ENCODE peak calls at places on chromosomes 6 and 20, in ten cellular contexts. J, Y, Q, F, S, A, C, E, I and V are unnamed samples.

GRCh38 chr20:24662756-24663399 is 193.4 kb downstream of the SYNDIG1 start:
- DNase-seq in J (no peak), Y (peak; percentile 50), Q (no peak), F (no peak), S (no peak), A (peak; percentile 71), C (no peak), E (no peak), I (no peak), V (no peak)

GRCh38 chr6:63943826-63944225 is 308.2 kb downstream of the PHF3 start:
- DNase-seq in J (no peak), Y (no peak), Q (no peak), F (no peak), S (peak; percentile 50), A (no peak), C (no peak), E (no peak), I (no peak), V (no peak)

GRCh38 chr6:100202417-100203194 is 208.6 kb upstream of the MCHR2 start:
- DNase-seq in J (no peak), Y (peak; percentile 94), Q (no peak), F (no peak), S (no peak), A (no peak), C (no peak), E (peak; percentile 19), I (no peak), V (peak; percentile 28)

GRCh38 chr20:16749573-16749972 is 1.4 kb downstream of the OTOR start:
- DNase-seq in J (no peak), Y (no peak), Q (no peak), F (no peak), S (peak; percentile 84), A (no peak), C (no peak), E (no peak), I (no peak), V (no peak)

GRCh38 chr6:19757036-19757435 is 80.1 kb upstream of the ID4 start:
- DNase-seq in J (no peak), Y (peak; percentile 69), Q (no peak), F (no peak), S (no peak), A (no peak), C (no peak), E (no peak), I (no peak), V (no peak)

GRCh38 chr20:43942661-43943285 is 28.1 kb downstream of the TOX2 start:
- DNase-seq in J (no peak), Y (peak; percentile 88), Q (no peak), F (no peak), S (no peak), A (no peak), C (no peak), E (no peak), I (no peak), V (no peak)

GRCh38 chr6:143097224-143097795 is 36.6 kb downstream of the AIG1 start:
- DNase-seq in J (no peak), Y (no peak), Q (no peak), F (no peak), S (no peak), A (no peak), C (no peak), E (no peak), I (no peak), V (no peak)

GRCh38 chr6:6545616-6546317 is 42.8 kb upstream of the LY86 start:
- DNase-seq in J (no peak), Y (no peak), Q (no peak), F (no peak), S (no peak), A (peak; percentile 18), C (no peak), E (no peak), I (no peak), V (no peak)

GRCh38 chr6:158290040-158290439 is 22.2 kb upstream of the TULP4 start:
- DNase-seq in J (no peak), Y (no peak), Q (no peak), F (no peak), S (no peak), A (no peak), C (no peak), E (no peak), I (no peak), V (no peak)

GRCh38 chr6:158285321-158285960 is 26.8 kb upstream of the TULP4 start:
- DNase-seq in J (no peak), Y (peak; percentile 15), Q (no peak), F (no peak), S (no peak), A (no peak), C (no peak), E (no peak), I (no peak), V (peak; percentile 34)

GRCh38 chr6:158284340-158285210 is 27.7 kb upstream of the TULP4 start:
- DNase-seq in J (no peak), Y (peak; percentile 83), Q (no peak), F (no peak), S (peak; percentile 66), A (no peak), C (no peak), E (no peak), I (no peak), V (no peak)

GRCh38 chr6:158286413-158286812 is 25.9 kb upstream of the TULP4 start:
- DNase-seq in J (no peak), Y (peak; percentile 83), Q (no peak), F (no peak), S (no peak), A (no peak), C (no peak), E (no peak), I (no peak), V (no peak)

DNA sequence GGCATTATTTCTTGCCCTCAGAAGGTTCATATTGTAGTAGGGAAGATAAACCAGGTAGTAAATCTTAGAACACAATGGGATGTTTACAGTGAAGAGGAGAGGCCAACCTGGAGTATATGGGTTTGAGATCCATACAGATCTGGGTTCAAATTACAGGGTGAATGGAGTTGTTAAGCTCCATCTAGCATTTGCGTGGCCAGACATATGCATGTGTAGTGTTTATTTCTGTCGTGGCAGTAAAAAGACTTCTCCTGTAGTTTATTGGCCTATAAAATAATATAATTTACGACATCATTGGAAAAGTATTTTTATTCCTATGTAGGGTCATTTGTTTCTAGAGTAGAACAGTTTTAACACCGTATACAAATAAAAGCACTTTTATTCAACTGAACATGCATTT is 25.2 kb upstream of the TULP4 start:
- DNase-seq in J (no peak), Y (no peak), Q (no peak), F (no peak), S (no peak), A (no peak), C (no peak), E (no peak), I (no peak), V (no peak)
- H3K4me1 ChIP-seq in J (no peaks in the 10 kb centered on the region), Y (peaks cover 29% of the 10 kb centered on the region), Q (peaks cover 12% of the 10 kb centered on the region), F (peaks cover 23% of the 10 kb centered on the region), S (no peaks in the 10 kb centered on the region), A (peaks cover 32% of the 10 kb centered on the region), C (no peaks in the 10 kb centered on the region), E (no peaks in the 10 kb centered on the region), I (peaks cover 3% of the 10 kb centered on the region), V (peaks cover 9% of the 10 kb centered on the region)

GRCh38 chr20:22384978-22385377 is 199.4 kb downstream of the FOXA2 start:
- DNase-seq in J (no peak), Y (no peak), Q (no peak), F (no peak), S (no peak), A (no peak), C (no peak), E (no peak), I (no peak), V (no peak)

GRCh38 chr20:22385602-22386299 is 198.6 kb downstream of the FOXA2 start:
- DNase-seq in J (no peak), Y (peak; percentile 22), Q (no peak), F (no peak), S (no peak), A (no peak), C (no peak), E (no peak), I (no peak), V (no peak)

GRCh38 chr20:22381812-22382416 is 202.5 kb downstream of the FOXA2 start:
- DNase-seq in J (no peak), Y (no peak), Q (no peak), F (no peak), S (no peak), A (no peak), C (no peak), E (no peak), I (peak; percentile 29), V (no peak)

GRCh38 chr20:22382742-22383141 is 201.6 kb downstream of the FOXA2 start:
- DNase-seq in J (no peak), Y (peak; percentile 46), Q (no peak), F (no peak), S (no peak), A (no peak), C (no peak), E (no peak), I (no peak), V (no peak)

GRCh38 chr20:22383156-22383555 is 201.2 kb downstream of the FOXA2 start:
- DNase-seq in J (no peak), Y (peak; percentile 20), Q (no peak), F (no peak), S (no peak), A (no peak), C (no peak), E (no peak), I (no peak), V (no peak)
- H3K27ac ChIP-seq in J (no peak overlapping the region), Y (no peak overlapping the region), Q (no peak overlapping the region), F (no peak overlapping the region), S (no peak overlapping the region), A (no peak overlapping the region), C (no peak overlapping the region), E (no peak overlapping the region), I (no peak overlapping the region), V (no peak overlapping the region)

DNA sequence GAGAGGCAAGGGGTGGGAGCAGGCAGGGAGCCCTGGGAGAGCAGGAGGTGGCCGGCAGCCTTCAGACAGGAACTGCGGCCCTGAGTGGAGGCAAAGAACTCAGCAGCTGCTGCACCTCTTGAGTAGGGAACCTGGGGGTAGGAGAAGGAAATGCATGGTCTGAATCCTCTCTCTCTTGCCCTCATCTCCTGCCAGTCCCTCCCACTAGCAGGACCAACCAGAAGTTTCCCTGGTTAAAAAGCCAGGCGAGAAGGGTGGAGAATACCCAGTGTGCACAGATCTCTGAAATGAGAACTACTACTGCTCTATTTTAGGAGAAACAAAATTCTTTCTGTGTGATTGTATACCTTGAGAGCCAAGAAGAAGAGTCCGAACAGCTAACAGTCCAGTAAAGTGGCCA is 25.4 kb downstream of the WRNIP1 start:
- DNase-seq in J (no peak), Y (peak; percentile 83), Q (no peak), F (no peak), S (peak; percentile 88), A (no peak), C (no peak), E (no peak), I (no peak), V (no peak)
- H3K4me1 ChIP-seq in J (no peaks in the 10 kb centered on the region), Y (peaks cover 31% of the 10 kb centered on the region), Q (peaks cover 7% of the 10 kb centered on the region), F (no peaks in the 10 kb centered on the region), S (no peaks in the 10 kb centered on the region), A (peaks cover 9% of the 10 kb centered on the region), C (no peaks in the 10 kb centered on the region), E (peaks cover 12% of the 10 kb centered on the region), I (no peaks in the 10 kb centered on the region), V (peaks cover 5% of the 10 kb centered on the region)

DNA sequence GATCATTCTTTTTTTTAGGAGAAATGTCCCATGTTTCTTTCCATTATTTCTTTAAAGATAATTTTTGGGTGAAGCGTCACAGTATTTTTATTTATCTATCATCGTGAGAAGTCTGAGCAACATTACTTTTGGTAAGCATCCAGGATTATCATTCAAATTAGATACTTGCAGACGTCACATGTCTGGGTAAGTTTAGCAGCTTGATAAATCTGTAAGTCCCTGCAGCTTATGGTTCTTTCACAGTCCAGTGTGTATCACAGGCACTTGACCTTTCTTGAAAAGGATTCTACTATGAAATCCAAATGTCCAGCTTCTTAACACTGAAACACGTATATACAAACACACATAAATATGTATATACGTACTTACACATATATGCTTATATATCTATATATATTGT is 359.4 kb downstream of the ESR1 start:
- DNase-seq in J (no peak), Y (no peak), Q (no peak), F (no peak), S (no peak), A (no peak), C (no peak), E (no peak), I (no peak), V (no peak)
- H3K27ac ChIP-seq in J (peak overlapping the region; percentile 20), Y (no peak overlapping the region), Q (peak overlapping the region; percentile 87), F (no peak overlapping the region), S (no peak overlapping the region), A (no peak overlapping the region), C (no peak overlapping the region), E (no peak overlapping the region), I (no peak overlapping the region), V (no peak overlapping the region)